ENCODE peak calls at places on chromosomes 16 and 17, in five cellular contexts. V, Y, G, C and M are unnamed samples. For H3K79me2 and H4K20me1, the result is how much of the 10 kb centered on the place peaks cover.

GRCh38 chr16:78576941-78577340 is 477.5 kb downstream of the WWOX start:
- DNase-seq in C (no peak), V (no peak), Y (no peak), G (no peak), M (no peak)

GRCh38 chr16:10494343-10495030 is 85.9 kb downstream of the EMP2 start:
- DNase-seq in V (no peak), Y (no peak), C (no peak), G (no peak), M (no peak)

GRCh38 chr17:1713160-1713877 is 3.1 kb upstream of the TLCD2 start:
- DNase-seq in Y (no peak), V (no peak), C (no peak), G (no peak), M (peak)

GRCh38 chr17:17351901-17352781 is 49.0 kb downstream of the NT5M start:
- DNase-seq in V (no peak), Y (no peak), G (no peak), C (peak), M (peak)

GRCh38 chr16:85416267-85417109 is 196.6 kb upstream of the GSE1 start:
- DNase-seq in C (peak), Y (peak), V (peak), G (peak), M (peak)

GRCh38 chr17:31513731-31514427 is 122.4 kb downstream of the RAB11FIP4 start:
- DNase-seq in V (no peak), G (no peak), Y (no peak), C (no peak), M (no peak)

GRCh38 chr17:78900816-78901215 is 2.2 kb downstream of the CEP295NL start:
- DNase-seq in Y (no peak), V (no peak), C (no peak), G (no peak), M (no peak)

GRCh38 chr16:11100239-11100750 is 155.7 kb downstream of the SOCS1 start:
- DNase-seq in G (peak), C (no peak), Y (peak), V (peak), M (peak)

GRCh38 chr17:49798738-49799137 is 10.3 kb downstream of the KAT7 start:
- DNase-seq in C (no peak), V (no peak), G (no peak), Y (no peak), M (no peak)

GRCh38 chr16:3934491-3935185 is 54.1 kb upstream of the CREBBP start:
- DNase-seq in Y (no peak), C (no peak), G (no peak), V (no peak), M (no peak)

GRCh38 chr16:66682271-66682670 is 14.3 kb downstream of the CMTM4 start:
- DNase-seq in G (no peak), Y (no peak), C (no peak), V (no peak), M (peak)

GRCh38 chr16:71883193-71883848 is 661 bp downstream of the ZNF821 start:
- DNase-seq in G (peak), Y (no peak), V (no peak), C (peak), M (peak)

GRCh38 chr17:7843536-7844291 is 9.7 kb downstream of the KDM6B start:
- DNase-seq in V (no peak), C (peak), G (peak), Y (peak), M (peak)

GRCh38 chr17:57881143-57881542 is 31.3 kb upstream of the MRPS23 start:
- DNase-seq in C (no peak), G (peak), Y (no peak), V (no peak), M (peak)

GRCh38 chr17:9252525-9252924 is 231.2 kb downstream of the NTN1 start:
- DNase-seq in Y (no peak), C (no peak), V (no peak), G (no peak), M (no peak)

GRCh38 chr16:88071908-88072307 is 120.7 kb downstream of the BANP start:
- DNase-seq in Y (no peak), C (no peak), G (no peak), V (no peak), M (no peak)

GRCh38 chr17:10735821-10736220 is 6.0 kb upstream of the TMEM220 start:
- DNase-seq in V (no peak), Y (no peak), G (no peak), C (no peak), M (no peak)

GRCh38 chr16:2724088-2724676 is 4.2 kb upstream of the PRSS27 start:
- DNase-seq in C (no peak), Y (no peak), G (no peak), V (no peak), M (no peak)

GRCh38 chr16:87329436-87330256 is 12.5 kb upstream of the C16orf95 start:
- DNase-seq in G (no peak), V (no peak), C (no peak), Y (no peak), M (no peak)

GRCh38 chr16:21684199-21684598 is 20.4 kb downstream of the OTOA start:
- DNase-seq in C (no peak), V (peak), G (peak), Y (peak), M (peak)

GRCh38 chr16:3017806-3018506 is at the start of gene CLDN6:
- DNase-seq in V (no peak), C (no peak), G (peak), Y (peak), M (no peak)

GRCh38 chr16:70800306-70800705 is 652 bp downstream of the VAC14 start:
- DNase-seq in C (no peak), V (no peak), G (peak), Y (no peak), M (peak)

GRCh38 chr17:2011421-2012371 is 13.4 kb downstream of the RTN4RL1 start:
- DNase-seq in Y (peak), C (peak), V (no peak), G (peak), M (peak)

GRCh38 chr16:77409311-77409710 is 25.5 kb downstream of the ADAMTS18 start:
- DNase-seq in Y (no peak), V (no peak), G (no peak), C (no peak), M (no peak)

GRCh38 chr17:56125830-56126819 is 27.1 kb upstream of the ANKFN1 start:
- DNase-seq in C (peak), V (peak), G (peak), Y (peak), M (peak)

GRCh38 chr17:78658281-78658785 is 81.1 kb upstream of the DNAH17 start:
- DNase-seq in V (no peak), C (no peak), Y (no peak), G (no peak), M (peak)

GRCh38 chr17:43882761-43883415 is 24.4 kb downstream of the MPP2 start:
- DNase-seq in V (no peak), C (no peak), Y (no peak), G (no peak), M (no peak)

GRCh38 chr17:45230787-45231480 is 9.2 kb downstream of the FMNL1 start:
- DNase-seq in V (no peak), Y (no peak), C (peak), G (no peak), M (peak)

GRCh38 chr16:77596243-77596642 is 126.1 kb upstream of the NUDT7 start:
- DNase-seq in C (no peak), G (no peak), Y (no peak), V (no peak), M (peak)

GRCh38 chr17:83064732-83065659 is 14.4 kb upstream of the METRNL start:
- DNase-seq in C (peak), G (no peak), V (no peak), Y (no peak), M (no peak)

GRCh38 chr17:64320613-64321553 is 57.8 kb upstream of the TEX2 start:
- DNase-seq in V (peak), Y (peak), G (peak), C (peak), M (peak)

GRCh38 chr16:505479-506245 is 21.9 kb upstream of the CAPN15 start:
- DNase-seq in G (peak), V (no peak), C (no peak), Y (no peak), M (no peak)

GRCh38 chr17:82050152-82050760 is 1.4 kb downstream of the RFNG start:
- DNase-seq in G (no peak), C (no peak), Y (no peak), V (no peak), M (no peak)

GRCh38 chr16:30407794-30408534 is 558 bp downstream of the ZNF771 start:
- DNase-seq in Y (peak), C (no peak), V (no peak), G (peak), M (peak)

GRCh38 chr17:45656527-45657181 is 127.5 kb upstream of the CRHR1 start:
- DNase-seq in Y (no peak), G (no peak), C (no peak), V (no peak), M (no peak)

GRCh38 chr17:29607557-29608195 is 14.7 kb downstream of the ANKRD13B start:
- DNase-seq in V (no peak), G (no peak), C (no peak), Y (no peak), M (no peak)

GRCh38 chr16:85536411-85537330 is 76.5 kb upstream of the GSE1 start:
- DNase-seq in G (peak), C (no peak), V (no peak), Y (no peak), M (no peak)

GRCh38 chr17:7336240-7337175 is at the start of gene ACAP1:
- DNase-seq in V (no peak), G (peak), Y (no peak), C (no peak), M (no peak)

GRCh38 chr17:14318906-14319205 is 18.0 kb downstream of the HS3ST3B1 start:
- DNase-seq in G (no peak), V (no peak), C (no peak), Y (no peak), M (no peak)
- H3K79me2 ChIP-seq in G (half or more), V (under half), C (under half), Y (half or more), M (half or more)

GRCh38 chr16:84367750-84368320 is 503 bp upstream of the ATP2C2 start:
- DNase-seq in Y (no peak), G (peak), V (no peak), C (no peak), M (no peak)

GRCh38 chr16:84369105-84369504 is 767 bp downstream of the ATP2C2 start:
- DNase-seq in Y (peak), V (no peak), C (no peak), G (peak), M (no peak)

GRCh38 chr16:84367297-84367680 is 1.0 kb upstream of the ATP2C2 start:
- DNase-seq in C (no peak), V (no peak), G (no peak), Y (no peak), M (no peak)

GRCh38 chr16:84369938-84370627 is 1.7 kb downstream of the ATP2C2 start:
- DNase-seq in Y (no peak), C (peak), G (peak), V (no peak), M (no peak)

DNA sequence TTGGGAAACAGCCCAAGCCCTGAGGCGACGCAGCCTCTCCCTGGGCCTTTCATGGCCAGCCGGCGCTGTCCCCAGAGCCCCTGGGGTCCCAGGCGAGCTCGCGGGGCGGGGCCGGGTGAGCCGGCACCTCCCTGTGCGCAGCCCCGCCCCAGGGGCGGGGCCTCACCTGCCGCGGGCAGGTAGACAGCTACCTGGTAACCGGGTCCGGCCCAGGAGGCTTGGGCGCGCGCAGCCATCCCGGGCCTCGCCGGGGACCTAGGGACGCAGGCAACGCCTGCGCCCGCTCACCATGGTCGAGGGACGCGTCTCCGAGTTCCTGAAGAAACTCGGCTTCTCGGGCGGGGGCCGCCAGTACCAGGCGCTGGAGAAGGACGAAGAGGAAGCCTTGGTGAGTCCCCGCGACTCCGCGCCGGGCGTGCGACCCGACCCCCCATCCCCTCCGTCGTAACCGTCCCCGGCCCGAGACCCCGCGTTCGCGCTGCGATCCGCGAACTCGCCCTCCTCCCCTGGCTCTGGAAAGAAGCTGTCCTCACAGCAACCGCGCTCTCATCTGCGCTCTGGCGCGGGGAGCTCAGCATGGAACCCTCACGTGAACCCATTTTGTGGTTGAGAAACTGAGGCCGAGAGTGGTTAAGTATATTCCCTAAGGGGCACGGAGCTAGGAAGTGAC is at the start of gene ATP2C2:
- DNase-seq in Y (peak), C (peak), G (peak), V (peak), M (no peak)
- TF ChIP-seq EZH2 in Y (peak), C (no peak), G (no peak), V (no peak), M (no peak)

GRCh38 chr17:39921323-39921722 is 2.9 kb upstream of the GSDMB start:
- DNase-seq in G (no peak), C (no peak), Y (no peak), V (no peak), M (no peak)

GRCh38 chr17:39923836-39924690 is 3.3 kb downstream of the ORMDL3 start:
- DNase-seq in C (no peak), Y (peak), V (no peak), G (no peak), M (peak)

GRCh38 chr17:39923230-39923629 is 4.2 kb downstream of the ORMDL3 start:
- DNase-seq in G (no peak), C (no peak), V (no peak), Y (no peak), M (no peak)

GRCh38 chr17:39920218-39921210 is 2.1 kb upstream of the GSDMB start:
- DNase-seq in Y (no peak), V (no peak), C (no peak), G (peak), M (no peak)

DNA sequence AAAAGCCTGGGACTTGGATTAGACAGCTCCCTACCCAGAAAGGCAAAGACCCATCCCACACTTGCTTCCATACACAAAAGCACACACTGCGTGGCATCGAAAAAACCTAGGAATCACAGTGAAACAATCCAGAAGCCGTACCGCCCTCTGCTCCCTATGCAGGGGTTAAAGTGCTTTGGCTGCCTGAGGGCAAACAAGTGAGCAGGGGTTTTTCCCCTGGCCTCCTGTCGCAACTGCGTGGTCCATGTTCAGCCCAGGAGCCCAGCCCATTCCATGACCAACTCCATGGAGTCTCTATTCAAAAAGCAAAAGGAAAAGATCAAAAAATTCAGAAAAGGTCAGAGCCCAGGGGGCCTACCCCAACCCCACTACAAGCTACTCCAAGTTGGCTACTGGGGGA is 3.6 kb upstream of the GSDMB start:
- DNase-seq in G (no peak), V (no peak), C (no peak), Y (no peak), M (no peak)
- H4K20me1 ChIP-seq in G (under half), V (under half), C (under half), Y (under half), M (under half)

DNA sequence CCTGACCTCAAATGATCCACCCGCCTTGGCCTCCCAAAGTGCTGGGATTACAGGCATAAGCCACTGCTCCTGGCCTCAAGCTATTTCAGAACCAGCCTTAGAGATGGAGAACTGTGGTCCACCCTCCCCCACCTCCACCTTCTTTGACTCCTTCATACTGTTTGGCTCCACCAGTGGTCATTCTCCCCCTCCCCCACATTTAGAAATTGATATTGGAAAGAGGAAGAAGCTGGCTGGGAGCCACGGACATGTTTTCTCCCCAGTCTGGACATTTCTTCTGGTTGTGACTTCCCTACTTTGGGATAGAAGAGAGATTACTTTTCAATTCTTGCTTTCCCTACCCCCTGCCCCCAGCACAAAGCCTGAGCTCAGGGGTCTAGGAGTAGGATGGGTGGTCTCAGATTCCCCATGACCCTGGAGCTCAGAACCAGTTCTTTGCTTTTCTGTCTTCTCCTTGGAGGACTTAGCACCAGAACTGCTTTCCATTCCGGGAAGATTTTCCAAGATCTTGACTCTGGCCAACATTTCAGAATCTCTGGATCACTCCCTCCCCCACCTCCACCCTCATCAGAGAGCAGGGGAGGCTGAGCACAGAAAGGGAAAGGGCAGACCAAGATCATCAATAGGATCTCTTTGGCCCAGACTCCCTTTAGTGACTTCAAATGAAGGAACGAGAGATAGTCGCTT is 16.3 kb downstream of the CAVIN1 start:
- DNase-seq in V (no peak), C (no peak), Y (no peak), G (no peak), M (peak)
- H3K79me2 ChIP-seq in V (half or more), C (under half), Y (under half), G (under half), M (half or more)